ENCODE peak calls at places on chromosomes 16 and 17, in four cellular contexts. D, L, U and A are unnamed samples.
A peak's percentile ranks its signal among the peaks of the same experiment; 100 is the strongest.

GRCh38 chr16:66335704-66336329 is 30.7 kb upstream of the CDH5 start:
- DNase-seq in D (no peak), L (no peak), U (no peak), A (no peak)

GRCh38 chr17:15289285-15290185 is 24.4 kb upstream of the PMP22 start:
- DNase-seq in D (no peak), L (no peak), U (no peak), A (no peak)

GRCh38 chr17:61510991-61511390 is 58.8 kb downstream of the TBX4 start:
- DNase-seq in D (no peak), L (no peak), U (no peak), A (no peak)

GRCh38 chr17:77526259-77526711 is 385.5 kb downstream of the SEC14L1 start:
- DNase-seq in D (no peak), L (no peak), U (no peak), A (no peak)

GRCh38 chr17:17424552-17424951 is 52.2 kb upstream of the MED9 start:
- DNase-seq in D (no peak), L (no peak), U (no peak), A (no peak)

GRCh38 chr17:82276951-82277350 is 3.5 kb upstream of the CSNK1D start:
- DNase-seq in D (no peak), L (no peak), U (no peak), A (no peak)

GRCh38 chr17:10193632-10194031 is 4.8 kb downstream of the GAS7 start:
- DNase-seq in D (no peak), L (no peak), U (no peak), A (no peak)

GRCh38 chr16:6753553-6753952 is 579.1 kb upstream of the RBFOX1 start:
- DNase-seq in D (no peak), L (no peak), U (no peak), A (no peak)

GRCh38 chr17:15303293-15303692 is 38.1 kb downstream of the TEKT3 start:
- DNase-seq in D (no peak), L (no peak), U (no peak), A (no peak)

GRCh38 chr17:75459246-75459589 is 2.8 kb downstream of the TMEM94 start:
- DNase-seq in D (no peak), L (no peak), U (no peak), A (no peak)

GRCh38 chr17:60802377-60802776 is 124.7 kb downstream of the BCAS3 start:
- DNase-seq in D (no peak), L (no peak), U (no peak), A (no peak)

GRCh38 chr17:27319536-27320221 is 25.8 kb downstream of the WSB1 start:
- DNase-seq in D (peak; percentile 74), L (peak; percentile 60), U (peak; percentile 63), A (peak; percentile 67)

GRCh38 chr16:52451971-52452421 is 94.9 kb downstream of the TOX3 start:
- DNase-seq in D (no peak), L (peak; percentile 60), U (no peak), A (no peak)

GRCh38 chr16:79601092-79601977 is 798 bp upstream of the MAF start:
- DNase-seq in D (peak; percentile 76), L (peak; percentile 86), U (peak; percentile 39), A (peak; percentile 62)

GRCh38 chr17:77741109-77741508 is 217.4 kb upstream of the TNRC6C start:
- DNase-seq in D (no peak), L (no peak), U (no peak), A (no peak)

GRCh38 chr17:72378414-72379395 is 257.9 kb downstream of the SOX9 start:
- DNase-seq in D (no peak), L (no peak), U (no peak), A (no peak)

GRCh38 chr17:75588546-75589016 is 981 bp downstream of the MYO15B start:
- DNase-seq in D (peak; percentile 65), L (peak; percentile 64), U (peak; percentile 67), A (peak; percentile 54)

GRCh38 chr17:9890124-9890523 is 14.9 kb downstream of the RCVRN start:
- DNase-seq in D (no peak), L (no peak), U (no peak), A (no peak)

GRCh38 chr17:45149037-45149668 is 878 bp downstream of the HEXIM1 start:
- DNase-seq in D (peak; percentile 92), L (peak; percentile 93), U (peak; percentile 86), A (peak; percentile 89)

GRCh38 chr16:69482410-69482951 is 58.1 kb downstream of the CYB5B start:
- DNase-seq in D (peak; percentile 84), L (no peak), U (no peak), A (peak; percentile 74)

GRCh38 chr17:3865166-3865565 is 19.1 kb upstream of the NCBP3 start:
- DNase-seq in D (peak; percentile 76), L (no peak), U (no peak), A (no peak)

GRCh38 chr17:81254955-81255717 is 16.0 kb downstream of the NDUFAF8 start:
- DNase-seq in D (peak; percentile 88), L (peak; percentile 86), U (peak; percentile 79), A (peak; percentile 83)

GRCh38 chr17:81031571-81032550 is 3.1 kb upstream of the BAIAP2 start:
- DNase-seq in D (peak; percentile 49), L (no peak), U (peak; percentile 21), A (no peak)

GRCh38 chr17:70181866-70182265 is 12.5 kb downstream of the KCNJ2 start:
- DNase-seq in D (no peak), L (no peak), U (no peak), A (no peak)

GRCh38 chr17:37327341-37328090 is 48.3 kb upstream of the C17orf78 start:
- DNase-seq in D (no peak), L (no peak), U (no peak), A (no peak)

GRCh38 chr17:38911081-38911730 is 14.2 kb upstream of the LASP1NB start:
- DNase-seq in D (peak; percentile 35), L (peak; percentile 41), U (no peak), A (peak; percentile 15)

GRCh38 chr17:30062372-30062771 is 54.2 kb upstream of the NSRP1 start:
- DNase-seq in D (no peak), L (no peak), U (no peak), A (no peak)

GRCh38 chr17:59296190-59296589 is 35.3 kb upstream of the YPEL2 start:
- DNase-seq in D (no peak), L (peak; percentile 52), U (no peak), A (no peak)

GRCh38 chr17:40530988-40531971 is 29.9 kb upstream of the TNS4 start:
- DNase-seq in D (no peak), L (peak; percentile 45), U (peak; percentile 14), A (peak; percentile 27)

GRCh38 chr16:47064775-47065174 is 79.0 kb downstream of the NETO2 start:
- DNase-seq in D (no peak), L (no peak), U (no peak), A (no peak)

GRCh38 chr16:7861891-7862585 is 529.4 kb downstream of the RBFOX1 start:
- DNase-seq in D (no peak), L (no peak), U (no peak), A (no peak)

DNA sequence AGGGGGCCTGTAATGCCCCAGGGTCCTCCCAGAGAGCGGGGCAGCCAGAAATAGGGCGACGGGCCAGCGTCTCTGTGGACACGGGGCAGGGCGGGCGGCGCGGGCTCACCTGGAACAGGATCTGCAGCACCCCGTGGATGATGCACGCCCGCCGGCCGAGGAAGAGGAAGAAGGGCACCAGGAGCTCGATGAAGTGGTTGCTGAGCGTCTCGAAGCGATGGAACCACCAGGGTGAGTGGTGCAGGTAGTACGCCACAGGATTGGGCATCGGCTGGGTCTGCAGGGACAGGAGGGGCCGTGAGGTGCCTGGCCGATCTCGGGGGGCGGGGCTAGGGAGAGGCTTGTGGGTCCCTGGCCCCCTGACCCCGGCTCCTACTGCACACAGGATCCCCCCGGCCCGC is 78.9 kb upstream of the GNG13 start:
- DNase-seq in D (peak; percentile 38), L (no peak), U (no peak), A (no peak)
- H3K27me3 ChIP-seq in D (no peaks in the 10 kb centered on the region), L (no peaks in the 10 kb centered on the region), U (no peaks in the 10 kb centered on the region), A (no peaks in the 10 kb centered on the region)

GRCh38 chr16:1105888-1106620 is 10.0 kb upstream of the C1QTNF8 start:
- DNase-seq in D (peak; percentile 67), L (peak; percentile 58), U (peak; percentile 64), A (peak; percentile 62)
- H3K27me3 ChIP-seq in D (no peaks in the 10 kb centered on the region), L (peaks cover 8% of the 10 kb centered on the region), U (no peaks in the 10 kb centered on the region), A (peaks cover 18% of the 10 kb centered on the region)

GRCh38 chr17:64778367-64779290 is 116.5 kb upstream of the SMURF2 start:
- DNase-seq in D (no peak), L (peak; percentile 66), U (no peak), A (no peak)

GRCh38 chr17:64779344-64780095 is 117.4 kb upstream of the SMURF2 start:
- DNase-seq in D (no peak), L (peak; percentile 47), U (no peak), A (no peak)

GRCh38 chr17:64775701-64776570 is 113.8 kb upstream of the SMURF2 start:
- DNase-seq in D (no peak), L (peak; percentile 44), U (no peak), A (no peak)

GRCh38 chr17:64778102-64778366 is 115.9 kb upstream of the SMURF2 start:
- DNase-seq in D (no peak), L (no peak), U (no peak), A (no peak)

DNA sequence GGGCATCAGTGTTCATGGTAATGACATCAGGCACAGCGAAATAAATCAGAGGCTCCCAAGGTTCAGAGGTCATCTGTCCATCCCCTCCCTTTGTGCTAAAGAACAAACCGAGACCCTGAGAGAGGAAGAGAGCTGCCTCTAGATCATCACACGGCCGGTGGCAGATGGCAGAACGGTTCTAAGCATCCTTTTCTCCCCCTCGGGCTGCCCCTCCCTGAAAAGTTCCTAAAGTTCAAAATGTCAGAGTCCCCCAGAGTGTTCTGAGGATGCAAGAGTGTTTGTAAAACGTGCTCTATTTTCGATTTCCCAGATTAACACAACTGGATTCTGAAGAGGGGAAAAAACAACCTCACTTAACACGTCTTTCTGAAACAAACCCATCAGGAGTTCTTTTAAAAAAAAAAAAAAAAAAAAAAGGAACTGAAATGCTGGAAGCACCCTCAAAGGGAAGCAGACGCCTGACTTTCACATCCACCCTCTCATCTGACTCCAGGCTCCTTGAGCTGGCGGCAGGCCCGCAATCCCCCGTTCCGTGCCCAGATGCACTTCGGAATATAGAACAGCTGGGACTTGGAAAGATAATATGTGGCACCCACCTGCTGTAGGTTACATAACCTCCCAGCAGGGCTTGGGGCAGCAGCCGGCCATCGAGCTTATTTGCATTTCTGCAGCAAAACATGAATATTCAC is 115.5 kb upstream of the SMURF2 start:
- DNase-seq in D (peak; percentile 78), L (peak; percentile 62), U (peak; percentile 54), A (no peak)
- H3K27me3 ChIP-seq in D (no peaks in the 10 kb centered on the region), L (peaks cover 18% of the 10 kb centered on the region), U (no peaks in the 10 kb centered on the region), A (peaks cover 11% of the 10 kb centered on the region)

GRCh38 chr16:53896711-53897110 is 192.8 kb downstream of the FTO start:
- DNase-seq in D (no peak), L (no peak), U (no peak), A (no peak)

GRCh38 chr16:53891409-53892139 is 187.6 kb downstream of the FTO start:
- DNase-seq in D (no peak), L (no peak), U (no peak), A (no peak)

GRCh38 chr16:53893731-53894435 is 189.9 kb downstream of the FTO start:
- DNase-seq in D (peak; percentile 58), L (no peak), U (no peak), A (peak; percentile 20)

GRCh38 chr16:53888222-53888621 is 184.3 kb downstream of the FTO start:
- DNase-seq in D (no peak), L (no peak), U (no peak), A (no peak)

GRCh38 chr16:53892155-53892554 is 188.2 kb downstream of the FTO start:
- DNase-seq in D (no peak), L (peak; percentile 59), U (peak; percentile 19), A (peak; percentile 31)
- H3K27me3 ChIP-seq in D (no peaks in the 10 kb centered on the region), L (no peaks in the 10 kb centered on the region), U (no peaks in the 10 kb centered on the region), A (no peaks in the 10 kb centered on the region)